ENCODE peak calls at places on chromosomes 16 and 17, in six cellular contexts. F, T, Y, J, S and U are unnamed samples.

GRCh38 chr17:78117027-78117981 is 11.3 kb downstream of the TMC6 start:
- DNase-seq in F (no peak), T (no peak), Y (no peak), J (no peak), S (no peak), U (no peak)

GRCh38 chr16:54174201-54174600 is 112.4 kb downstream of the IRX3 start:
- DNase-seq in F (no peak), T (no peak), Y (no peak), J (no peak), S (no peak), U (no peak)

GRCh38 chr17:45221081-45221996 is at the start of gene FMNL1:
- DNase-seq in F (peak), T (peak), Y (peak), J (no peak), S (peak), U (no peak)

GRCh38 chr16:1871974-1872635 is at the start of gene MEIOB:
- DNase-seq in F (peak), T (no peak), Y (peak), J (peak), S (no peak), U (no peak)

GRCh38 chr17:21296097-21297025 is 11.8 kb downstream of the MAP2K3 start:
- DNase-seq in F (no peak), T (peak), Y (no peak), J (no peak), S (no peak), U (no peak)

GRCh38 chr16:48503779-48504178 is 106.2 kb downstream of the N4BP1 start:
- DNase-seq in F (peak), T (peak), Y (no peak), J (peak), S (no peak), U (no peak)

GRCh38 chr17:45051060-45051719 is at the start of gene DCAKD:
- DNase-seq in F (peak), T (peak), Y (peak), J (peak), S (peak), U (peak)

GRCh38 chr16:67943619-67944503 is at the start of gene LCAT:
- DNase-seq in F (peak), T (peak), Y (no peak), J (no peak), S (peak), U (peak)

GRCh38 chr16:73152731-73153130 is 104.8 kb upstream of the ZFHX3 start:
- DNase-seq in F (no peak), T (no peak), Y (no peak), J (no peak), S (no peak), U (no peak)

GRCh38 chr17:21289902-21290571 is 5.5 kb downstream of the MAP2K3 start:
- DNase-seq in F (peak), T (peak), Y (no peak), J (no peak), S (no peak), U (no peak)

GRCh38 chr17:28755486-28755885 is 11.7 kb downstream of the TRAF4 start:
- DNase-seq in F (no peak), T (no peak), Y (no peak), J (no peak), S (no peak), U (peak)

GRCh38 chr17:72380737-72381136 is 259.9 kb downstream of the SOX9 start:
- DNase-seq in F (no peak), T (no peak), Y (no peak), J (no peak), S (no peak), U (no peak)

GRCh38 chr17:9054611-9055010 is 33.3 kb downstream of the NTN1 start:
- DNase-seq in F (no peak), T (no peak), Y (no peak), J (no peak), S (no peak), U (no peak)

GRCh38 chr16:30447512-30448226 is 2.0 kb upstream of the SEPHS2 start:
- DNase-seq in F (no peak), T (no peak), Y (no peak), J (no peak), S (no peak), U (no peak)

GRCh38 chr16:66568355-66568754 is 2.1 kb downstream of the CMTM1 start:
- DNase-seq in F (no peak), T (no peak), Y (no peak), J (peak), S (no peak), U (no peak)

GRCh38 chr17:7747586-7747985 is 30.0 kb downstream of the DNAH2 start:
- DNase-seq in F (no peak), T (no peak), Y (no peak), J (peak), S (no peak), U (no peak)

GRCh38 chr16:75593825-75594820 is 27.9 kb downstream of the GABARAPL2 start:
- DNase-seq in F (no peak), T (no peak), Y (no peak), J (peak), S (peak), U (no peak)

GRCh38 chr17:8326591-8327583 is 12.8 kb upstream of the ODF4 start:
- DNase-seq in F (peak), T (peak), Y (no peak), J (no peak), S (no peak), U (no peak)

GRCh38 chr17:40025991-40026815 is 11.0 kb downstream of the CSF3 start:
- DNase-seq in F (no peak), T (no peak), Y (no peak), J (peak), S (no peak), U (no peak)

GRCh38 chr17:79840204-79840988 is 1.2 kb upstream of the CBX4 start:
- DNase-seq in F (peak), T (peak), Y (peak), J (no peak), S (peak), U (no peak)

GRCh38 chr17:45262516-45263476 is 902 bp upstream of the SPATA32 start:
- DNase-seq in F (no peak), T (no peak), Y (no peak), J (no peak), S (no peak), U (no peak)

GRCh38 chr16:23729503-23730424 is 16.7 kb upstream of the ERN2 start:
- DNase-seq in F (no peak), T (no peak), Y (peak), J (peak), S (no peak), U (no peak)

GRCh38 chr16:69848635-69849545 is 86.8 kb downstream of the WWP2 start:
- DNase-seq in F (peak), T (peak), Y (peak), J (peak), S (peak), U (peak)

GRCh38 chr17:78748730-78749317 is 33.2 kb downstream of the CYTH1 start:
- DNase-seq in F (peak), T (peak), Y (no peak), J (no peak), S (peak), U (no peak)

DNA sequence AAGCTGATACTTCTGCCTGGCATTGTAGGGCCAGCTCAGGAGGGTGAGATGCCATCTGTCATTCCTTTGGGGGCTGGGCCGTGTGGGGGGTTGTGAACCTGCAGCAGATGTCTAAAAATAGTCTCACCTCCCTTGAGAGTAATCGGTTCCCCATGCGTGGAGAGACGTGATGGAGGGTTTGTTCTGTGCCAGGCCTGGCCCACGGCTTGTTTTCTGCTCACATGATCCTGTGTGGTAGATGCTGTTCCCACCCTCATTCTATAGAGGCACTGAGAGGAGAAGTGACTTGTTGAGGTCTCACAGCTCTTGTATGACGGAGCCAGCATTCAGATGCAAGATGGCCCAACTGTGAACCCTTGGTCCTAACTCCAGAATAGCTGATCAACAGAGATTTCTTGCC is 4.6 kb downstream of the IRF8 start:
- DNase-seq in F (no peak), T (no peak), Y (no peak), J (no peak), S (no peak), U (no peak)
- H3K27ac ChIP-seq in F (no peak), T (no peak), Y (peak), J (no peak), S (no peak), U (no peak)

GRCh38 chr17:35374766-35375344 is 1.4 kb upstream of the SLFN11 start:
- DNase-seq in F (no peak), T (no peak), Y (no peak), J (no peak), S (no peak), U (no peak)
- TF ChIP-seq CTCF in F (no peak), T (no peak), Y (no peak), J (no peak), S (no peak), U (no peak)

GRCh38 chr17:61410555-61411089 is 11.0 kb downstream of the TBX2 start:
- DNase-seq in F (peak), T (peak), Y (peak), J (peak), S (peak), U (peak)
- H3K4me3 ChIP-seq in F (peak), T (peak), Y (peak), J (peak), S (peak), U (peak)

GRCh38 chr16:31471241-31471874 is 594 bp upstream of the TGFB1I1 start:
- DNase-seq in F (no peak), T (no peak), Y (no peak), J (peak), S (no peak), U (no peak)
- H3K27ac ChIP-seq in F (peak), T (peak), Y (peak), J (peak), S (peak), U (peak)

DNA sequence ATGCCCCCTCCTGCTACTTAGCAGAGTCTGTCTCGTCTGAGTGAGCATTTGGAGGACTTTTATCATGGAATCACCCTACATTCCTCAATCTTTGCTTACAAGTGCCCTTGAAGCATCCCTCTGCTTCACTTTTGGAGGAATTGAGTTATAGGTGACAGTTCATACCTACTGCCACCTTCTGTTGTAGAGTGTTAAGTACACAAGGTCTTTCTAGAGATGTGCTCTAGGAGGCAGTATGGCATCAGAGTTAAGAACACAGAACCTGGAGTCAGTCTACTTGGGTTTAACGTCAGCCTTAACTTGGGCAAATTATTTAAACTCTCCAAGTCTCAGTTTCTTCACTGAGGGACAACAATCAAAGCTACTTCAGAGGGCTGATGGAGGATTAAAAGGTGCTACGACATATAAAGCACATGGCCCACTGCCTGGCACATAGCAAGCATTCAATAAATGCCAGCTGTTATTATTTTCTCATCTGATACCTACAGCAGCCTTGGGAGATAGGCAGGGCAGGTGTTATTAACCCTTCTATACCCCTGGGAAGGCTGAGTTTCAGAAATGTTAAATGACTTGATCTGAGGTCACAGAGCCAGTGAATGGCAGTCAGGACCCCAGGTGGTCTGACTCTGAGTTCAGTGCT is 62.2 kb downstream of the UTP18 start:
- DNase-seq in F (no peak), T (no peak), Y (no peak), J (no peak), S (no peak), U (no peak)
- TF ChIP-seq CTCF in F (no peak), T (peak), Y (no peak), J (peak), S (no peak), U (peak)

GRCh38 chr16:50467559-50467942 is 80.6 kb upstream of the NKD1 start:
- DNase-seq in F (no peak), T (no peak), Y (no peak), J (no peak), S (no peak), U (no peak)
- H3K4me3 ChIP-seq in F (peak), T (peak), Y (peak), J (peak), S (peak), U (peak)

GRCh38 chr16:24853169-24853824 is 7.5 kb downstream of the SLC5A11 start:
- DNase-seq in F (no peak), T (no peak), Y (no peak), J (no peak), S (peak), U (peak)
- H3K27ac ChIP-seq in F (no peak), T (no peak), Y (no peak), J (no peak), S (no peak), U (peak)

GRCh38 chr17:57110152-57110542 is 25.1 kb downstream of the AKAP1 start:
- DNase-seq in F (peak), T (peak), Y (no peak), J (no peak), S (no peak), U (no peak)

GRCh38 chr17:57108656-57109392 is 23.8 kb downstream of the AKAP1 start:
- DNase-seq in F (peak), T (no peak), Y (peak), J (no peak), S (peak), U (no peak)

GRCh38 chr17:57110579-57111367 is 25.7 kb downstream of the AKAP1 start:
- DNase-seq in F (no peak), T (no peak), Y (no peak), J (no peak), S (no peak), U (no peak)

GRCh38 chr17:57111386-57111785 is 26.3 kb downstream of the AKAP1 start:
- DNase-seq in F (no peak), T (no peak), Y (no peak), J (no peak), S (no peak), U (no peak)

DNA sequence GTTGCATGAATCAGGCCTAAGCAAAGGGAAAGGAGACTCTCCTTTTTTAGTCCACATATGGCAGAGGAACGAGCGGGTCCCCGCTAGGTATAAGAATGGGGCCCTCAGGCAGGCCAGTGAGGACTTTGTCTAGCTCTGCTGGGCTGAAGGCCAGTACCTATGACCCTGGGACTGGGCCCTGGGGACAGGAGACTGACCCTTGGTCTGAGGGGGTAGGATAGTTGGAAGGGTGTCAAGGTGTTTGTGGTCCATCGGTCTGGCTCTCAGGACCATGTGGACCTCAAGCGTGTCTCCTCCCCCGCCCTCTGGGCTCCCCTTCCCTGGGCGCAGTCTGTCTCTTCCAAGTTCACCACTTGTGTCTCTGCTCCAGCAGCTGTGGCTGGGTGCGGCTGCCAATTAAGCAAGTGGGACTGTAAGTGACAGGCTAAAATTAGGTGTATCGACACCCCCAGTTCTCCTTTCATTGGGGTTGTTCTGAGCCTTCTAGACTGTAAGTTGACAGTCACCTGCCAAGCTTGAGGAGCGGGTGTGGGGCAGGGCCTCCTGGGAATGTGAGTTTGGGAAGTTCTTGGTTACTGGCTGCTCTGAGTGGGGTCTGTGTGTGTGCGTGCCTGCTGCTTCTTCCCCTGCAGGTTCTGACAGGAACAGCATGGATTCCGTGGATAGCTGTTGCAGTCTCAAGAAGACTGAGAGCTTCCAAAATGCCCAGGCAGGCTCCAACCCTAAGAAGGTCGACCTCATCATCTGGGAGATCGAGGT is 24.5 kb downstream of the AKAP1 start:
- DNase-seq in F (peak), T (peak), Y (peak), J (no peak), S (no peak), U (no peak)
- TF ChIP-seq CTCF in F (peak), T (peak), Y (no peak), J (peak), S (no peak), U (no peak)

DNA sequence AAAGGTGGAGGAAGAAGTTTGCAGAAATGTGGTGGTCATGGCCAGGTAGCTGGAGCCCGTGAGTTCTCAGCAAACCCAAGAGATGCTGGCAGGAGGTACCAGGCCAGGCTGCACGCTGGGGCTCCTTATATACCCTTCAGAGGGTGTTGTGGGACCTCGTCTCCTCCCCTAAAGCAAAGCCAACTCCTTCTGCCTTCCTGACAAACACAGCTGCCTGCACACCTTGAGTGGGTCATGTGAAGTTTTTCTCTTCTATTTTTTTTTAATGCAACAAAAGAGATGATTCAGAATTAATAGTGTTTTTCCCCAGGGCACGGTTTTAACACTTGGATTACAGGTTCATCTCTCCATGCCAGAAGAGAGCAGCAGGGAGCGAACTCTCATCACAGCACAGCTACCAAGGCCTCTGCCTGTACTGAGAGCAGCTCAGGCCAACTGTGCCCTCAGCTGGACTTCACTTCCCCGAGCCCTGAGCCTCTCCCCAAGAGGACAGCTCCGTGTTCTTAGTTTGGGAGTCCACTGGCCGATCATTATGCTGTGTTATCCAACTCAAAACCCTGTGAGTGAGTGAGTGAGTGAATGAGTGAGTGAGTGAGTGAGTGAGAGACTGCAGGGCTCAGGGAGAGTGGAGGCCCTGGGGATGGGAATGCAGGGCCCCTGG is at the start of gene KRT15:
- DNase-seq in F (no peak), T (no peak), Y (no peak), J (no peak), S (no peak), U (no peak)
- H3K4me3 ChIP-seq in F (no peak), T (no peak), Y (no peak), J (no peak), S (no peak), U (no peak)

DNA sequence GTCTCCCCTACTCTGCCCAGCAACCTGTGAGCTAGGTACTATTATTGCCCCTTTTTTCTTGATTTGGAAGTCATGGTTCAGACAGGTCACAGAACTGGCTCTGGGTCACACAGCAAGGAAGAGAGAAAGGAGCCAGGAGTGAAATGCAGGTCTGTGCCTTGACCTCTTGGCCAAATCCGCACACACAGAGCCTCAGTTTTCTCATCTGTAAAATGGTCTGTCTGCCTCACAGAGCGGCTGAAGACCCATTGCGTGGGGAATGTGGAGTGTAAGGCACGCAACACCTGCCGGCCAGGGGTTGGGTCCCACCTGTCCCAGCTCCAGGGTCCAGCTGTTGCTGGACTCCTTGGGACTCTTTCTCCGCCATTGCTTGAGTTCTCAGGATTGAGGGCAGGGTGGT is 32.4 kb downstream of the CNGB1 start:
- DNase-seq in F (no peak), T (no peak), Y (no peak), J (no peak), S (no peak), U (no peak)
- H3K27ac ChIP-seq in F (no peak), T (peak), Y (no peak), J (no peak), S (no peak), U (no peak)